ENCODE peak calls at places on chromosomes 5 and 9, in eight cellular contexts. One of them, this sample, is unnamed.

GRCh38 chr9:70003786-70004185 is 39.9 kb upstream of the MAMDC2 start:
- DNase-seq in nephron progenitor cell: no peak
- DNase-seq in cerebellar cortex: no peak
- DNase-seq in brain microvascular endothelial cell: no peak
- DNase-seq in neural progenitor cell: no peak
- DNase-seq in amniotic epithelial cell: no peak
- DNase-seq in CD8-positive, alpha-beta memory T cell: no peak
- DNase-seq in C1 segment of cervical spinal cord: no peak
- DNase-seq in this sample: no peak

GRCh38 chr9:131869312-131869711 is 129.4 kb upstream of the RAPGEF1 start:
- DNase-seq in brain microvascular endothelial cell: no peak
- DNase-seq in amniotic epithelial cell: no peak
- DNase-seq in CD8-positive, alpha-beta memory T cell: no peak
- DNase-seq in nephron progenitor cell: peak; percentile 42
- DNase-seq in cerebellar cortex: no peak
- DNase-seq in neural progenitor cell: peak; percentile 89
- DNase-seq in C1 segment of cervical spinal cord: no peak
- DNase-seq in this sample: no peak

GRCh38 chr9:116334581-116335150 is 181.1 kb downstream of the PAPPA start:
- DNase-seq in cerebellar cortex: no peak
- DNase-seq in nephron progenitor cell: peak; percentile 22
- DNase-seq in CD8-positive, alpha-beta memory T cell: no peak
- DNase-seq in neural progenitor cell: peak; percentile 80
- DNase-seq in brain microvascular endothelial cell: no peak
- DNase-seq in amniotic epithelial cell: no peak
- DNase-seq in C1 segment of cervical spinal cord: no peak
- DNase-seq in this sample: no peak

GRCh38 chr5:168712280-168712924 is 133.2 kb upstream of the PANK3 start:
- DNase-seq in CD8-positive, alpha-beta memory T cell: no peak
- DNase-seq in neural progenitor cell: no peak
- DNase-seq in brain microvascular endothelial cell: peak; percentile 95
- DNase-seq in amniotic epithelial cell: peak; percentile 88
- DNase-seq in nephron progenitor cell: no peak
- DNase-seq in cerebellar cortex: no peak
- DNase-seq in C1 segment of cervical spinal cord: no peak
- DNase-seq in this sample: no peak

GRCh38 chr9:130138791-130139190 is 33.4 kb upstream of the NCS1 start:
- DNase-seq in nephron progenitor cell: no peak
- DNase-seq in CD8-positive, alpha-beta memory T cell: no peak
- DNase-seq in brain microvascular endothelial cell: peak; percentile 92
- DNase-seq in cerebellar cortex: peak; percentile 56
- DNase-seq in neural progenitor cell: no peak
- DNase-seq in C1 segment of cervical spinal cord: peak; percentile 23
- DNase-seq in amniotic epithelial cell: peak; percentile 100
- DNase-seq in this sample: peak; percentile 66

GRCh38 chr9:6007770-6008168 is 7.7 kb downstream of the RANBP6 start:
- DNase-seq in CD8-positive, alpha-beta memory T cell: peak; percentile 75
- DNase-seq in neural progenitor cell: peak; percentile 96
- DNase-seq in brain microvascular endothelial cell: peak; percentile 19
- DNase-seq in cerebellar cortex: peak; percentile 78
- DNase-seq in nephron progenitor cell: peak; percentile 93
- DNase-seq in amniotic epithelial cell: peak; percentile 53
- DNase-seq in C1 segment of cervical spinal cord: peak; percentile 89
- DNase-seq in this sample: peak; percentile 39

GRCh38 chr5:59760798-59761348 is 132.7 kb downstream of the PDE4D start:
- DNase-seq in amniotic epithelial cell: peak; percentile 87
- DNase-seq in neural progenitor cell: no peak
- DNase-seq in C1 segment of cervical spinal cord: no peak
- DNase-seq in cerebellar cortex: no peak
- DNase-seq in CD8-positive, alpha-beta memory T cell: no peak
- DNase-seq in nephron progenitor cell: no peak
- DNase-seq in brain microvascular endothelial cell: peak; percentile 83
- DNase-seq in this sample: no peak

GRCh38 chr5:78005021-78005785 is 229.1 kb upstream of the TBCA start:
- DNase-seq in C1 segment of cervical spinal cord: no peak
- DNase-seq in cerebellar cortex: no peak
- DNase-seq in neural progenitor cell: peak; percentile 33
- DNase-seq in brain microvascular endothelial cell: peak; percentile 38
- DNase-seq in nephron progenitor cell: no peak
- DNase-seq in CD8-positive, alpha-beta memory T cell: no peak
- DNase-seq in amniotic epithelial cell: peak; percentile 75
- DNase-seq in this sample: no peak

GRCh38 chr5:80487829-80488708 is at the start of gene FAM151B:
- DNase-seq in brain microvascular endothelial cell: peak; percentile 63
- DNase-seq in C1 segment of cervical spinal cord: peak; percentile 83
- DNase-seq in amniotic epithelial cell: peak; percentile 91
- DNase-seq in CD8-positive, alpha-beta memory T cell: peak; percentile 23
- DNase-seq in neural progenitor cell: peak; percentile 97
- DNase-seq in cerebellar cortex: peak; percentile 93
- DNase-seq in nephron progenitor cell: peak; percentile 91
- DNase-seq in this sample: peak; percentile 82

GRCh38 chr5:118611332-118611945 is 376.9 kb downstream of the DTWD2 start:
- DNase-seq in brain microvascular endothelial cell: peak; percentile 52
- DNase-seq in CD8-positive, alpha-beta memory T cell: no peak
- DNase-seq in C1 segment of cervical spinal cord: no peak
- DNase-seq in nephron progenitor cell: peak; percentile 28
- DNase-seq in amniotic epithelial cell: peak; percentile 20
- DNase-seq in cerebellar cortex: no peak
- DNase-seq in neural progenitor cell: peak; percentile 51
- DNase-seq in this sample: no peak

GRCh38 chr5:38697013-38697412 is 140.6 kb upstream of the LIFR start:
- DNase-seq in amniotic epithelial cell: peak; percentile 67
- DNase-seq in CD8-positive, alpha-beta memory T cell: no peak
- DNase-seq in neural progenitor cell: peak; percentile 28
- DNase-seq in C1 segment of cervical spinal cord: no peak
- DNase-seq in brain microvascular endothelial cell: no peak
- DNase-seq in nephron progenitor cell: no peak
- DNase-seq in cerebellar cortex: no peak
- DNase-seq in this sample: no peak

GRCh38 chr9:75432386-75432785 is 344.1 kb downstream of the OSTF1 start:
- DNase-seq in amniotic epithelial cell: no peak
- DNase-seq in nephron progenitor cell: peak; percentile 30
- DNase-seq in CD8-positive, alpha-beta memory T cell: no peak
- DNase-seq in neural progenitor cell: no peak
- DNase-seq in cerebellar cortex: no peak
- DNase-seq in brain microvascular endothelial cell: no peak
- DNase-seq in C1 segment of cervical spinal cord: no peak
- DNase-seq in this sample: no peak

GRCh38 chr5:123696948-123697347 is 185.0 kb downstream of the CSNK1G3 start:
- DNase-seq in cerebellar cortex: peak; percentile 99
- DNase-seq in neural progenitor cell: no peak
- DNase-seq in amniotic epithelial cell: peak; percentile 63
- DNase-seq in nephron progenitor cell: no peak
- DNase-seq in brain microvascular endothelial cell: no peak
- DNase-seq in CD8-positive, alpha-beta memory T cell: no peak
- DNase-seq in C1 segment of cervical spinal cord: peak; percentile 87
- DNase-seq in this sample: peak; percentile 73

GRCh38 chr5:93279292-93279974 is 301.6 kb downstream of the NR2F1-AS1 start:
- DNase-seq in amniotic epithelial cell: no peak
- DNase-seq in CD8-positive, alpha-beta memory T cell: no peak
- DNase-seq in cerebellar cortex: no peak
- DNase-seq in brain microvascular endothelial cell: no peak
- DNase-seq in nephron progenitor cell: no peak
- DNase-seq in C1 segment of cervical spinal cord: no peak
- DNase-seq in neural progenitor cell: no peak
- DNase-seq in this sample: no peak

GRCh38 chr9:117779760-117780159 is 75.6 kb downstream of the TLR4 start:
- DNase-seq in nephron progenitor cell: no peak
- DNase-seq in cerebellar cortex: no peak
- DNase-seq in CD8-positive, alpha-beta memory T cell: no peak
- DNase-seq in neural progenitor cell: peak; percentile 12
- DNase-seq in amniotic epithelial cell: no peak
- DNase-seq in brain microvascular endothelial cell: no peak
- DNase-seq in C1 segment of cervical spinal cord: no peak
- DNase-seq in this sample: no peak

GRCh38 chr5:114360816-114361723 is 800 bp upstream of the KCNN2 start:
- DNase-seq in amniotic epithelial cell: peak; percentile 20
- DNase-seq in cerebellar cortex: peak; percentile 27
- DNase-seq in brain microvascular endothelial cell: no peak
- DNase-seq in nephron progenitor cell: peak; percentile 77
- DNase-seq in neural progenitor cell: peak; percentile 93
- DNase-seq in C1 segment of cervical spinal cord: peak; percentile 26
- DNase-seq in CD8-positive, alpha-beta memory T cell: no peak
- DNase-seq in this sample: peak; percentile 73

GRCh38 chr5:139246394-139246793 is 47.1 kb upstream of the MATR3 start:
- DNase-seq in cerebellar cortex: no peak
- DNase-seq in CD8-positive, alpha-beta memory T cell: no peak
- DNase-seq in neural progenitor cell: no peak
- DNase-seq in amniotic epithelial cell: peak; percentile 39
- DNase-seq in nephron progenitor cell: no peak
- DNase-seq in brain microvascular endothelial cell: peak; percentile 43
- DNase-seq in C1 segment of cervical spinal cord: no peak
- DNase-seq in this sample: no peak

GRCh38 chr5:137440800-137441199 is 58.3 kb downstream of the SPOCK1 start:
- DNase-seq in CD8-positive, alpha-beta memory T cell: no peak
- DNase-seq in amniotic epithelial cell: no peak
- DNase-seq in brain microvascular endothelial cell: no peak
- DNase-seq in C1 segment of cervical spinal cord: no peak
- DNase-seq in nephron progenitor cell: no peak
- DNase-seq in cerebellar cortex: no peak
- DNase-seq in neural progenitor cell: no peak
- DNase-seq in this sample: no peak

GRCh38 chr5:11258001-11258400 is 497.0 kb upstream of the DAP start:
- DNase-seq in neural progenitor cell: no peak
- DNase-seq in nephron progenitor cell: no peak
- DNase-seq in C1 segment of cervical spinal cord: no peak
- DNase-seq in CD8-positive, alpha-beta memory T cell: no peak
- DNase-seq in amniotic epithelial cell: no peak
- DNase-seq in brain microvascular endothelial cell: no peak
- DNase-seq in cerebellar cortex: peak; percentile 69
- DNase-seq in this sample: no peak

GRCh38 chr5:41921874-41922273 is 3.2 kb upstream of the FBXO4 start:
- DNase-seq in nephron progenitor cell: no peak
- DNase-seq in C1 segment of cervical spinal cord: no peak
- DNase-seq in neural progenitor cell: no peak
- DNase-seq in CD8-positive, alpha-beta memory T cell: no peak
- DNase-seq in cerebellar cortex: no peak
- DNase-seq in brain microvascular endothelial cell: peak; percentile 33
- DNase-seq in amniotic epithelial cell: peak; percentile 17
- DNase-seq in this sample: no peak